ENCODE peak calls at places on chromosomes 4 and X, in seven cellular contexts. One of them, this sample, is unnamed.

GRCh38 chr4:76306882-76307669 is 543 bp downstream of the STBD1 start:
- DNase-seq in GM12878: no peak
- DNase-seq in Panc1: no peak
- DNase-seq in H1: peak
- DNase-seq in SK-N-SH: peak
- DNase-seq in HepG2: peak
- DNase-seq in K562: no peak
- DNase-seq in this sample: no peak

GRCh38 chrX:42090395-42090794 is 167.0 kb upstream of the CASK start:
- DNase-seq in GM12878: no peak
- DNase-seq in Panc1: no peak
- DNase-seq in H1: no peak
- DNase-seq in SK-N-SH: no peak
- DNase-seq in HepG2: no peak
- DNase-seq in K562: no peak
- DNase-seq in this sample: no peak

GRCh38 chrX:73916489-73916888 is 353.5 kb downstream of the CHIC1 start:
- DNase-seq in GM12878: no peak
- DNase-seq in Panc1: no peak
- DNase-seq in H1: no peak
- DNase-seq in SK-N-SH: no peak
- DNase-seq in HepG2: no peak
- DNase-seq in K562: no peak
- DNase-seq in this sample: no peak

GRCh38 chr4:41120297-41121217 is 93.8 kb downstream of the APBB2 start:
- DNase-seq in GM12878: no peak
- DNase-seq in Panc1: no peak
- DNase-seq in H1: no peak
- DNase-seq in SK-N-SH: no peak
- DNase-seq in HepG2: no peak
- DNase-seq in K562: no peak
- DNase-seq in this sample: no peak

GRCh38 chr4:102554482-102554881 is 53.3 kb downstream of the NFKB1 start:
- DNase-seq in GM12878: no peak
- DNase-seq in Panc1: no peak
- DNase-seq in H1: no peak
- DNase-seq in SK-N-SH: no peak
- DNase-seq in HepG2: no peak
- DNase-seq in K562: no peak
- DNase-seq in this sample: no peak

GRCh38 chr4:52968241-52968640 is 106.1 kb downstream of the RASL11B start:
- DNase-seq in GM12878: no peak
- DNase-seq in Panc1: no peak
- DNase-seq in H1: no peak
- DNase-seq in SK-N-SH: no peak
- DNase-seq in HepG2: no peak
- DNase-seq in K562: no peak
- DNase-seq in this sample: no peak

GRCh38 chr4:24067781-24068193 is 177.9 kb upstream of the PPARGC1A start:
- DNase-seq in GM12878: no peak
- DNase-seq in Panc1: no peak
- DNase-seq in H1: peak
- DNase-seq in SK-N-SH: no peak
- DNase-seq in HepG2: no peak
- DNase-seq in K562: no peak
- DNase-seq in this sample: no peak

GRCh38 chrX:12975670-12975965 is 708 bp downstream of the TMSB4X start:
- DNase-seq in GM12878: no peak
- DNase-seq in Panc1: no peak
- DNase-seq in H1: no peak
- DNase-seq in SK-N-SH: no peak
- DNase-seq in HepG2: no peak
- DNase-seq in K562: no peak
- DNase-seq in this sample: no peak

GRCh38 chrX:55450259-55450658 is 1.7 kb upstream of the MAGEH1 start:
- DNase-seq in GM12878: no peak
- DNase-seq in Panc1: no peak
- DNase-seq in H1: no peak
- DNase-seq in SK-N-SH: no peak
- DNase-seq in HepG2: peak
- DNase-seq in K562: peak
- DNase-seq in this sample: no peak

GRCh38 chr4:52618795-52619590 is 40.1 kb downstream of the USP46 start:
- DNase-seq in GM12878: no peak
- DNase-seq in Panc1: no peak
- DNase-seq in H1: no peak
- DNase-seq in SK-N-SH: no peak
- DNase-seq in HepG2: no peak
- DNase-seq in K562: no peak
- DNase-seq in this sample: no peak

GRCh38 chr4:107349266-107349665 is 313.2 kb upstream of the DKK2 start:
- DNase-seq in GM12878: no peak
- DNase-seq in Panc1: no peak
- DNase-seq in H1: peak
- DNase-seq in SK-N-SH: peak
- DNase-seq in HepG2: no peak
- DNase-seq in K562: no peak
- DNase-seq in this sample: no peak

GRCh38 chr4:174222266-174222872 is 61.1 kb downstream of the FBXO8 start:
- DNase-seq in GM12878: no peak
- DNase-seq in Panc1: no peak
- DNase-seq in H1: no peak
- DNase-seq in SK-N-SH: no peak
- DNase-seq in HepG2: peak
- DNase-seq in K562: no peak
- DNase-seq in this sample: peak

GRCh38 chr4:3043272-3044020 is 30.9 kb downstream of the HTT-AS start:
- DNase-seq in GM12878: no peak
- DNase-seq in Panc1: no peak
- DNase-seq in H1: no peak
- DNase-seq in SK-N-SH: no peak
- DNase-seq in HepG2: no peak
- DNase-seq in K562: no peak
- DNase-seq in this sample: no peak

GRCh38 chrX:103688949-103689348 is 2.5 kb upstream of the MORF4L2 start:
- DNase-seq in GM12878: no peak
- DNase-seq in Panc1: no peak
- DNase-seq in H1: no peak
- DNase-seq in SK-N-SH: peak
- DNase-seq in HepG2: peak
- DNase-seq in K562: peak
- DNase-seq in this sample: no peak

DNA sequence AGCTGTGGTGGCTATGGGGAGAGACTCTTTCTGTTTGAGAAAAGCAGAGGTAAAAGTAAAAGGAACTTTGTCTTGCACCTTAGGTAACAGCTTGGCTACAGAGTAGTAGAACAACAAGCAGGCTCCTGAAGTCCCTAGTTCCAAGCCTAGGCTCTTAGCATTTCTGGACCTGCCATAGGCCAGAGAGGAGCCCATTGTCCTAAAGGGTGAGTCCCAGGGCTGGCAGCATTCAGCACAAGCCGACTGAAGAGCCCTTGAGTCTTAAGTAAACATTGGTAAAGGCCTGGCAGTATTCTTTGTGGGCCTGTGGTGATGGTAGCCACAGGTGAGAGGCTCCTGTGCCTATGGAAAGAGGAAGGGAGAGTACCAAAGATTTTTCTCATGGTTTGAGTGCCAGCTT is 38.2 kb downstream of the CSN3 start:
- DNase-seq in GM12878: no peak
- DNase-seq in Panc1: no peak
- DNase-seq in H1: no peak
- DNase-seq in SK-N-SH: no peak
- DNase-seq in HepG2: no peak
- DNase-seq in K562: no peak
- DNase-seq in this sample: no peak
- TF ChIP-seq SIN3A in GM12878: no peak
- TF ChIP-seq SIN3A in Panc1: no peak
- TF ChIP-seq SIN3A in H1: no peak
- TF ChIP-seq SIN3A in SK-N-SH: no peak
- TF ChIP-seq SIN3A in HepG2: no peak
- TF ChIP-seq SIN3A in K562: no peak
- TF ChIP-seq SIN3A in this sample: no peak

DNA sequence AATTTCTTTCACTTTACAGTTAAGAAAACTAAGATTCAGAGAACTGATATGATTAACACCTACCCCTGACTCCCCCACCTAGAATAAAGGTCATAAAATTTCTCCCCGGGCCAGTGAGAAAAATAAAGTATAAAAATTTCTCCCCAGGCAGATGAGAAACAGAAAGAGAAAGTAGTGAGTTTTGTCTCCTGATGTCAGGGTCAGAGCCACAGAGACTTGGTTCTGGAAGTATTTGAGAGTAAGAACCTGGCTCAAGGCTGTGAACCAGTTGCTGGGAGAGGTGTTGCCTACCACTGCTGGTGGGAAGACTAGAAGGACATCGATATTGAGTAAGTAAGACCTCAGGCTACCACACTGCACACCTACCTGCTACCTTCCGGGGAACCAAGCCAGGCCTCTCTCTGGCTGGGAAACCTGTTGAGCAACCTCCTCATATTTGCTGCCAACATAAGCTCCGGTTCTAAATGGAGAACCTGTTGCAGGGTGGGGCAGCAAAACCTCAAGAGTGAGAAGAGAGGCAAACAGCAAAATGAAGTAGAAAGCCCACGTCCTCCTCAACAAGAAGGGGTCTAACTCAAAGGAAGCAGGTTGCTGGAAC is 104.2 kb upstream of the PUDP start:
- DNase-seq in GM12878: no peak
- DNase-seq in Panc1: no peak
- DNase-seq in H1: no peak
- DNase-seq in SK-N-SH: no peak
- DNase-seq in HepG2: no peak
- DNase-seq in K562: no peak
- DNase-seq in this sample: no peak
- TF ChIP-seq SIN3A in GM12878: no peak
- TF ChIP-seq SIN3A in Panc1: no peak
- TF ChIP-seq SIN3A in H1: no peak
- TF ChIP-seq SIN3A in SK-N-SH: no peak
- TF ChIP-seq SIN3A in HepG2: no peak
- TF ChIP-seq SIN3A in K562: no peak
- TF ChIP-seq SIN3A in this sample: no peak

GRCh38 chr4:152482211-152482610 is 53.7 kb downstream of the FBXW7 start:
- DNase-seq in GM12878: no peak
- DNase-seq in Panc1: no peak
- DNase-seq in H1: no peak
- DNase-seq in SK-N-SH: no peak
- DNase-seq in HepG2: no peak
- DNase-seq in K562: no peak
- DNase-seq in this sample: no peak

GRCh38 chr4:152479428-152480026 is 56.4 kb downstream of the FBXW7 start:
- DNase-seq in GM12878: no peak
- DNase-seq in Panc1: no peak
- DNase-seq in H1: no peak
- DNase-seq in SK-N-SH: no peak
- DNase-seq in HepG2: no peak
- DNase-seq in K562: no peak
- DNase-seq in this sample: no peak

GRCh38 chr4:152480356-152480755 is 55.5 kb downstream of the FBXW7 start:
- DNase-seq in GM12878: no peak
- DNase-seq in Panc1: no peak
- DNase-seq in H1: no peak
- DNase-seq in SK-N-SH: no peak
- DNase-seq in HepG2: no peak
- DNase-seq in K562: no peak
- DNase-seq in this sample: no peak

GRCh38 chr4:152478456-152479237 is 57.2 kb downstream of the FBXW7 start:
- DNase-seq in GM12878: no peak
- DNase-seq in Panc1: no peak
- DNase-seq in H1: no peak
- DNase-seq in SK-N-SH: peak
- DNase-seq in HepG2: no peak
- DNase-seq in K562: no peak
- DNase-seq in this sample: no peak

GRCh38 chr4:152480901-152481300 is 55.0 kb downstream of the FBXW7 start:
- DNase-seq in GM12878: no peak
- DNase-seq in Panc1: no peak
- DNase-seq in H1: no peak
- DNase-seq in SK-N-SH: no peak
- DNase-seq in HepG2: peak
- DNase-seq in K562: no peak
- DNase-seq in this sample: no peak
- TF ChIP-seq SIN3A in GM12878: no peak
- TF ChIP-seq SIN3A in Panc1: no peak
- TF ChIP-seq SIN3A in H1: no peak
- TF ChIP-seq SIN3A in SK-N-SH: no peak
- TF ChIP-seq SIN3A in HepG2: no peak
- TF ChIP-seq SIN3A in K562: no peak
- TF ChIP-seq SIN3A in this sample: no peak

GRCh38 chr4:113788888-113789287 is 27.4 kb upstream of the CAMK2D start:
- DNase-seq in GM12878: peak
- DNase-seq in Panc1: no peak
- DNase-seq in H1: no peak
- DNase-seq in SK-N-SH: no peak
- DNase-seq in HepG2: no peak
- DNase-seq in K562: no peak
- DNase-seq in this sample: no peak

GRCh38 chr4:113790478-113790877 is 28.9 kb upstream of the CAMK2D start:
- DNase-seq in GM12878: no peak
- DNase-seq in Panc1: no peak
- DNase-seq in H1: no peak
- DNase-seq in SK-N-SH: no peak
- DNase-seq in HepG2: no peak
- DNase-seq in K562: no peak
- DNase-seq in this sample: no peak

GRCh38 chr4:113783289-113783688 is 21.8 kb upstream of the CAMK2D start:
- DNase-seq in GM12878: no peak
- DNase-seq in Panc1: no peak
- DNase-seq in H1: no peak
- DNase-seq in SK-N-SH: no peak
- DNase-seq in HepG2: no peak
- DNase-seq in K562: no peak
- DNase-seq in this sample: no peak

GRCh38 chr4:113781439-113782040 is 20.0 kb upstream of the CAMK2D start:
- DNase-seq in GM12878: no peak
- DNase-seq in Panc1: no peak
- DNase-seq in H1: no peak
- DNase-seq in SK-N-SH: peak
- DNase-seq in HepG2: no peak
- DNase-seq in K562: no peak
- DNase-seq in this sample: no peak

DNA sequence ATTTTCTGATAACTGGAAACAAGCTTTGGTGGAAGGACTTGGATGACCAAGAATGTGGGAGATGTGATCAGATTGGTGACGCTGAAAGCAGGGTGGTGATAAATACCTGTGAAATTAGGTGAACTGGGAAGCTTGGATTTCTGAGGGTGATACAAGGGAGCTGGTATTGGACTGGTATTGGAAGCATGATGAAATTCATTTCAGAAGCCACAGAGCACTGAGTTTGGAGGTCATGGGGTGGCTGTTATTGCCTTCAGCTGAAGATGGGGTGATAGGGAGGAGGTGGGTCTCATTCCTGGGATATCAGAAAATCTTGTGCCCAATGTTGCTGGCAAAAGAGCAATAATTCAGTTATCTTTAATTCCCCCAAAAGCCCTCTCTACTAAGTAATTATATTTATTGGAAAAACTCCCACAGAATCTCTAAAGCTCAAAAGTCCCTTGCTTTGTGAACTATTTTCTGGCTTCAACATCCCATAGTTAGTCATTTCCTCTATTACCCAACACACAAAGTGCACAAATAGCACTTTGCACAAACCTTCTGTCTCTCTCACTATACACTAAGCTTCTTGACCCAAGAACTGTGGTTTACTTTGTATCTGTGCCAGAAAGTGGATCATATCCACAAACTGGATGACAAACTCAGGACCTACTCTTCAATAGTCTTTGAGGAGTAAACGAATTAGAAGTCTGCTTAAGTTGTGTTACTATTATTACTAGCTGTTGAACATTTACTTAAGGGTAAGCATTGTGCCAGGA is 23.1 kb upstream of the CAMK2D start:
- DNase-seq in GM12878: no peak
- DNase-seq in Panc1: peak
- DNase-seq in H1: no peak
- DNase-seq in SK-N-SH: no peak
- DNase-seq in HepG2: peak
- DNase-seq in K562: no peak
- DNase-seq in this sample: peak
- TF ChIP-seq SIN3A in GM12878: no peak
- TF ChIP-seq SIN3A in Panc1: no peak
- TF ChIP-seq SIN3A in H1: no peak
- TF ChIP-seq SIN3A in SK-N-SH: no peak
- TF ChIP-seq SIN3A in HepG2: no peak
- TF ChIP-seq SIN3A in K562: no peak
- TF ChIP-seq SIN3A in this sample: no peak

This sample was measured in HCT116.